ENCODE peak calls at places on chromosomes 16 and 17, in four cellular contexts. One of them, this sample, is unnamed. For H3K4me1, the result is how much of the 10 kb centered on the place peaks cover.

GRCh38 chr17:68204736-68205135 is 43.1 kb upstream of the AMZ2 start:
- DNase-seq in stomach: no peak
- DNase-seq in SK-N-SH: no peak
- DNase-seq in endothelial cell of umbilical vein: no peak
- DNase-seq in this sample: no peak

GRCh38 chr17:17044846-17045561 is 2.7 kb downstream of the MPRIP start:
- DNase-seq in SK-N-SH: peak
- DNase-seq in stomach: peak
- DNase-seq in endothelial cell of umbilical vein: peak
- DNase-seq in this sample: no peak

GRCh38 chr17:17134952-17135340 is 71.2 kb downstream of the PLD6 start:
- DNase-seq in SK-N-SH: no peak
- DNase-seq in endothelial cell of umbilical vein: no peak
- DNase-seq in stomach: no peak
- DNase-seq in this sample: no peak

GRCh38 chr16:68267612-68268405 is 3.5 kb downstream of the SLC7A6 start:
- DNase-seq in stomach: no peak
- DNase-seq in endothelial cell of umbilical vein: no peak
- DNase-seq in SK-N-SH: no peak
- DNase-seq in this sample: no peak

GRCh38 chr17:34098712-34099111 is 156.4 kb upstream of the CCL2 start:
- DNase-seq in SK-N-SH: no peak
- DNase-seq in endothelial cell of umbilical vein: no peak
- DNase-seq in stomach: no peak
- DNase-seq in this sample: no peak

GRCh38 chr17:17682293-17682736 is 1.1 kb downstream of the RAI1 start:
- DNase-seq in SK-N-SH: peak
- DNase-seq in endothelial cell of umbilical vein: peak
- DNase-seq in stomach: peak
- DNase-seq in this sample: peak

GRCh38 chr17:49705254-49705653 is 2.5 kb downstream of the SLC35B1 start:
- DNase-seq in SK-N-SH: no peak
- DNase-seq in stomach: no peak
- DNase-seq in endothelial cell of umbilical vein: no peak
- DNase-seq in this sample: no peak

GRCh38 chr16:51971184-51971583 is 575.8 kb downstream of the TOX3 start:
- DNase-seq in endothelial cell of umbilical vein: no peak
- DNase-seq in stomach: peak
- DNase-seq in SK-N-SH: peak
- DNase-seq in this sample: no peak

GRCh38 chr16:7148606-7149005 is 184.0 kb upstream of the RBFOX1 start:
- DNase-seq in endothelial cell of umbilical vein: no peak
- DNase-seq in stomach: no peak
- DNase-seq in SK-N-SH: no peak
- DNase-seq in this sample: no peak

GRCh38 chr16:81366316-81366932 is 51.7 kb downstream of the GAN start:
- DNase-seq in endothelial cell of umbilical vein: peak
- DNase-seq in SK-N-SH: peak
- DNase-seq in stomach: no peak
- DNase-seq in this sample: no peak

GRCh38 chr17:77728871-77729270 is 229.6 kb upstream of the TNRC6C start:
- DNase-seq in stomach: no peak
- DNase-seq in SK-N-SH: no peak
- DNase-seq in endothelial cell of umbilical vein: no peak
- DNase-seq in this sample: no peak

GRCh38 chr16:58614860-58615259 is 14.8 kb downstream of the CNOT1 start:
- DNase-seq in SK-N-SH: no peak
- DNase-seq in endothelial cell of umbilical vein: no peak
- DNase-seq in stomach: no peak
- DNase-seq in this sample: no peak

GRCh38 chr16:53085539-53086450 is 31.0 kb downstream of the CHD9 start:
- DNase-seq in SK-N-SH: peak
- DNase-seq in endothelial cell of umbilical vein: peak
- DNase-seq in stomach: no peak
- DNase-seq in this sample: no peak

GRCh38 chr16:88471115-88471514 is 18.0 kb downstream of the ZFPM1 start:
- DNase-seq in stomach: no peak
- DNase-seq in SK-N-SH: no peak
- DNase-seq in endothelial cell of umbilical vein: no peak
- DNase-seq in this sample: no peak
- H3K4me1 ChIP-seq in stomach: half or more
- H3K4me1 ChIP-seq in SK-N-SH: under half
- H3K4me1 ChIP-seq in endothelial cell of umbilical vein: under half
- H3K4me1 ChIP-seq in this sample: under half

GRCh38 chr17:74858672-74859438 is 830 bp downstream of the GRIN2C start:
- DNase-seq in SK-N-SH: no peak
- DNase-seq in stomach: no peak
- DNase-seq in endothelial cell of umbilical vein: no peak
- DNase-seq in this sample: no peak
- TF ChIP-seq POLR2AphosphoS5 in SK-N-SH: no peak
- TF ChIP-seq POLR2AphosphoS5 in stomach: no peak
- TF ChIP-seq POLR2AphosphoS5 in endothelial cell of umbilical vein: no peak
- TF ChIP-seq POLR2AphosphoS5 in this sample: no peak

GRCh38 chr16:25052530-25052929 is 37.4 kb upstream of the ARHGAP17 start:
- DNase-seq in endothelial cell of umbilical vein: no peak
- DNase-seq in SK-N-SH: no peak
- DNase-seq in stomach: peak
- DNase-seq in this sample: no peak

GRCh38 chr16:25051446-25052160 is 36.4 kb upstream of the ARHGAP17 start:
- DNase-seq in SK-N-SH: no peak
- DNase-seq in stomach: no peak
- DNase-seq in endothelial cell of umbilical vein: peak
- DNase-seq in this sample: no peak

GRCh38 chr16:25045696-25046381 is 30.7 kb upstream of the ARHGAP17 start:
- DNase-seq in SK-N-SH: no peak
- DNase-seq in stomach: no peak
- DNase-seq in endothelial cell of umbilical vein: peak
- DNase-seq in this sample: no peak

GRCh38 chr16:25052161-25052511 is 37.0 kb upstream of the ARHGAP17 start:
- DNase-seq in stomach: no peak
- DNase-seq in SK-N-SH: no peak
- DNase-seq in endothelial cell of umbilical vein: no peak
- DNase-seq in this sample: no peak

GRCh38 chr16:25048146-25048618 is 33.0 kb upstream of the ARHGAP17 start:
- DNase-seq in SK-N-SH: no peak
- DNase-seq in endothelial cell of umbilical vein: no peak
- DNase-seq in stomach: no peak
- DNase-seq in this sample: no peak
- H3K4me1 ChIP-seq in SK-N-SH: under half
- H3K4me1 ChIP-seq in endothelial cell of umbilical vein: under half
- H3K4me1 ChIP-seq in stomach: under half
- H3K4me1 ChIP-seq in this sample: under half

DNA sequence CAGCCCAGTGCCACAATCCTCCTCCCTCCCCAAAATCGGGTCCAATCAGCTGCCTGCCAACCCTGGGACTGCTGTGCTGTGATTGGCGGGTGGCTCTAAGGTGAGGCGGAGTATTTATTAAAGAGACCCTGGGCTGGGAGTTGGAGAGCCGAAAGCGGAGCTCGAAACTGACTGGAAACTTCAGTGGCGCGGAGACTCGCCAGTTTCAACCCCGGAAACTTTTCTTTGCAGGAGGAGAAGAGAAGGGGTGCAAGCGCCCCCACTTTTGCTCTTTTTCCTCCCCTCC is at the start of gene SOX9:
- DNase-seq in SK-N-SH: peak
- DNase-seq in endothelial cell of umbilical vein: no peak
- DNase-seq in stomach: peak
- DNase-seq in this sample: peak
- TF ChIP-seq POLR2AphosphoS5 in SK-N-SH: peak
- TF ChIP-seq POLR2AphosphoS5 in endothelial cell of umbilical vein: no peak
- TF ChIP-seq POLR2AphosphoS5 in stomach: no peak
- TF ChIP-seq POLR2AphosphoS5 in this sample: peak

GRCh38 chr16:2704166-2704982 is 15.7 kb downstream of the PRSS27 start:
- DNase-seq in endothelial cell of umbilical vein: no peak
- DNase-seq in stomach: no peak
- DNase-seq in SK-N-SH: no peak
- DNase-seq in this sample: no peak
- H3K4me1 ChIP-seq in endothelial cell of umbilical vein: under half
- H3K4me1 ChIP-seq in stomach: under half
- H3K4me1 ChIP-seq in SK-N-SH: under half
- H3K4me1 ChIP-seq in this sample: under half

DNA sequence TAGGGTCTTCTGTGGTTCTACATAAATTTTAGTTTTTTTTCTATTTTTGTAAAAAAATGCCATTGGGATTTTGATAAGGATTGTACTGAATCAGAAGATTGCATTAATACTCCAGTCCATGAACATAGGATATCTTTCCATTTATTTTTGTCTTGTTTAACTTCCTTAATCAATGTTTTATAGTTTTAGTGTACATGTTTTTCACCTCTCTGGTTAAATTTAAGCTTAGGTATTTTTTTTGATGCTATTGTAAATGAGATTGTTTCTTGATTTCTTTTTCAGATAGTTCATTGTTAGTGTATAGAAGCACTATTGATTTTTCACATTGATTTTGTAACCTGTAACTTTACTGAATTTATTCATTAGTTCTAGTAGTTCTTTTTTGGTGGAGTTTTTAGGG is 35.4 kb downstream of the ITGAM start:
- DNase-seq in SK-N-SH: no peak
- DNase-seq in endothelial cell of umbilical vein: no peak
- DNase-seq in stomach: no peak
- DNase-seq in this sample: no peak
- TF ChIP-seq POLR2AphosphoS5 in SK-N-SH: no peak
- TF ChIP-seq POLR2AphosphoS5 in endothelial cell of umbilical vein: no peak
- TF ChIP-seq POLR2AphosphoS5 in stomach: no peak
- TF ChIP-seq POLR2AphosphoS5 in this sample: no peak

GRCh38 chr17:79023886-79024771 is at the start of gene C1QTNF1:
- DNase-seq in SK-N-SH: peak
- DNase-seq in stomach: peak
- DNase-seq in endothelial cell of umbilical vein: no peak
- DNase-seq in this sample: peak
- H3K4me1 ChIP-seq in SK-N-SH: under half
- H3K4me1 ChIP-seq in stomach: half or more
- H3K4me1 ChIP-seq in endothelial cell of umbilical vein: under half
- H3K4me1 ChIP-seq in this sample: half or more

DNA sequence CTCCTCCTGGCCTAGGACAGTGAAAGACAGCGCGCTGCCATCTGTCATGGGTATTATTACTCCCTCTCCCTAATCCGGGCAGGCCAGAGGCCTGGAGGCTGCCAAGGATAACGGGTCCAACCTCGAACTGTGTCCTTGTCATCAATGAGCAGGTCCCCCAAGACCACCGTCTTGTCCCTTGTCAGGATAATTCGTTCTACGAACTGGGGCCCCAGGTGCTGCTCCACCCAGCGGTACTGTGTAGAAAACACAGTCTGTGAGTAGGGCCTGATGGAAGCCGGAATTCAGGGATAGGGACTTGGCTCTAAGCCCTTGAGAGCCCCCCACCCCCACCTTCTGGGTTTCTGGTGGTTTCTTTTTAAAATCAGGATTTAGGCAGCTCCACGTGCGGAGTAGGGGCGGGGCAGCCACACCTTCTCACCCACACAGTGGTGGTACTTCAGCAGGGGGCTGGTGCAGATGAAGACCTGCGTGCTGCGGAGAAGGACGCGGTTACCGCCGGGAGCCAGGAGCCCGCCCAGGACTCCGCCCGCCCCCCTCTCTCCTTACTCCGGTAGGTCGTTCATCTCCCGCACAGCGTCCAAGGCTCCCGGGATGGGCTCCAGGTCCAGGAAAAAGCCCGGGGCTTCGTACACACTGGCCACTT is 787 bp downstream of the NT5C start:
- DNase-seq in endothelial cell of umbilical vein: peak
- DNase-seq in SK-N-SH: peak
- DNase-seq in stomach: peak
- DNase-seq in this sample: peak
- TF ChIP-seq POLR2AphosphoS5 in endothelial cell of umbilical vein: no peak
- TF ChIP-seq POLR2AphosphoS5 in SK-N-SH: no peak
- TF ChIP-seq POLR2AphosphoS5 in stomach: no peak
- TF ChIP-seq POLR2AphosphoS5 in this sample: no peak

DNA sequence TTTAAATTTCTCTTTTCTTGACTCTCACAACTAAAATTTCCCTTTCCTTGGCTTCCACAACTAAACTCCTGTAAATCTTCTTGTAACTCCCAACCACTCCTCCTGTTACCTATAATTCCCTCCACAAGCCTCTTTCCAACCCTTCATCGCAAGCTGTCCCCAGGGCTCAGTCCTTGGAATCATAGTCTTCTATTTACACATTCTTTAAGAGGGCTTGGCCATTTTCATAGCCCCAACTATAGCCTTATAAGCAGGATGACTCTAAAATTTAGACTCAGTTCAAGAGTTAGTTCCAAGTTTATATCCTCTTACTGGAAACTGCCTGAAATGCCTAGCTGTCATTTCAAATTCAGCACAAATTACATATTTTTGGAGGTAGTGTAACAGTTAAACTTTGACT is 23.9 kb downstream of the GLG1 start:
- DNase-seq in stomach: no peak
- DNase-seq in endothelial cell of umbilical vein: no peak
- DNase-seq in SK-N-SH: no peak
- DNase-seq in this sample: no peak
- H3K4me1 ChIP-seq in stomach: half or more
- H3K4me1 ChIP-seq in endothelial cell of umbilical vein: under half
- H3K4me1 ChIP-seq in SK-N-SH: under half
- H3K4me1 ChIP-seq in this sample: under half

GRCh38 chr17:46192484-46193245 is 564 bp downstream of the KANSL1 start:
- DNase-seq in endothelial cell of umbilical vein: peak
- DNase-seq in stomach: peak
- DNase-seq in SK-N-SH: peak
- DNase-seq in this sample: peak
- TF ChIP-seq POLR2AphosphoS5 in endothelial cell of umbilical vein: peak
- TF ChIP-seq POLR2AphosphoS5 in stomach: no peak
- TF ChIP-seq POLR2AphosphoS5 in SK-N-SH: no peak
- TF ChIP-seq POLR2AphosphoS5 in this sample: peak